ENCODE peak calls at places on chromosome 3, in six cellular contexts. C is fibroblast of pulmonary artery, G is coronary artery, X is OCI-LY7, D is neural progenitor cell, R is A549. A is an unnamed sample.
A peak's percentile ranks its signal among the peaks of the same experiment; 100 is the strongest.

GRCh38 chr3:74139648-74140047 is 474.8 kb downstream of the CNTN3 start:
- DNase-seq in C (no peak), G (no peak), X (no peak), D (peak; percentile 27), R (no peak), A (peak; percentile 16)

GRCh38 chr3:8518138-8518537 is 16.5 kb downstream of the LMCD1 start:
- DNase-seq in C (peak; percentile 56), G (no peak), X (no peak), D (no peak), R (no peak), A (no peak)

GRCh38 chr3:85539232-85539631 is 580.4 kb downstream of the CADM2 start:
- DNase-seq in C (no peak), G (no peak), X (no peak), D (no peak), R (no peak), A (no peak)

GRCh38 chr3:100100454-100100853 is 13.8 kb downstream of the FILIP1L start:
- DNase-seq in C (no peak), G (no peak), X (no peak), D (no peak), R (no peak), A (no peak)

GRCh38 chr3:52005571-52005986 is 9.9 kb upstream of the RPL29 start:
- DNase-seq in C (peak; percentile 61), G (no peak), X (no peak), D (peak; percentile 57), R (no peak), A (peak; percentile 81)

GRCh38 chr3:52471371-52472238 is 16.2 kb downstream of the NISCH start:
- DNase-seq in C (peak; percentile 66), G (no peak), X (peak; percentile 52), D (peak; percentile 68), R (peak; percentile 57), A (peak; percentile 66)

GRCh38 chr3:143480306-143480852 is 360.8 kb downstream of the CHST2 start:
- DNase-seq in C (peak; percentile 21), G (no peak), X (no peak), D (no peak), R (no peak), A (no peak)

GRCh38 chr3:20074226-20075063 is 34.2 kb downstream of the KAT2B start:
- DNase-seq in C (peak; percentile 38), G (no peak), X (no peak), D (no peak), R (no peak), A (no peak)

GRCh38 chr3:5583920-5584319 is 396.4 kb downstream of the EDEM1 start:
- DNase-seq in C (no peak), G (no peak), X (no peak), D (no peak), R (no peak), A (no peak)

GRCh38 chr3:134059680-134060560 is 30.2 kb upstream of the SLCO2A1 start:
- DNase-seq in C (peak; percentile 37), G (peak; percentile 62), X (no peak), D (no peak), R (no peak), A (no peak)

GRCh38 chr3:81910244-81910852 is 148.9 kb upstream of the GBE1 start:
- DNase-seq in C (peak; percentile 49), G (no peak), X (peak; percentile 59), D (peak; percentile 69), R (peak; percentile 3), A (peak; percentile 24)

GRCh38 chr3:71784914-71785593 is at the start of gene PROK2:
- DNase-seq in C (no peak), G (no peak), X (no peak), D (peak; percentile 76), R (no peak), A (peak; percentile 18)

GRCh38 chr3:192869131-192870027 is 48.3 kb downstream of the MB21D2 start:
- DNase-seq in C (peak; percentile 60), G (no peak), X (no peak), D (no peak), R (no peak), A (no peak)

GRCh38 chr3:180048840-180049239 is 12.1 kb upstream of the PEX5L start:
- DNase-seq in C (peak; percentile 14), G (no peak), X (no peak), D (no peak), R (no peak), A (no peak)

GRCh38 chr3:180871901-180872300 is 40.6 kb upstream of the FXR1 start:
- DNase-seq in C (peak; percentile 64), G (no peak), X (no peak), D (no peak), R (no peak), A (no peak)

GRCh38 chr3:13093687-13094086 is 20.5 kb upstream of the IQSEC1 start:
- DNase-seq in C (no peak), G (no peak), X (peak; percentile 47), D (peak; percentile 31), R (no peak), A (no peak)

GRCh38 chr3:13096356-13096755 is 23.1 kb upstream of the IQSEC1 start:
- DNase-seq in C (no peak), G (no peak), X (no peak), D (no peak), R (no peak), A (no peak)

GRCh38 chr3:13091898-13092620 is 18.8 kb upstream of the IQSEC1 start:
- DNase-seq in C (peak; percentile 79), G (peak; percentile 87), X (peak; percentile 81), D (peak; percentile 83), R (peak; percentile 83), A (peak; percentile 91)

GRCh38 chr3:13095408-13095861 is 22.2 kb upstream of the IQSEC1 start:
- DNase-seq in C (no peak), G (no peak), X (no peak), D (peak; percentile 66), R (no peak), A (peak; percentile 88)

GRCh38 chr3:13092621-13093339 is 19.6 kb upstream of the IQSEC1 start:
- DNase-seq in C (no peak), G (no peak), X (no peak), D (no peak), R (no peak), A (no peak)
- H3K4me3 ChIP-seq in C (no peak overlapping the region), G (peak overlapping the region; percentile 41), X (no peak overlapping the region), D (no peak overlapping the region), R (no peak overlapping the region), A (no peak overlapping the region)

GRCh38 chr3:147383617-147384016 is 22.7 kb downstream of the ZIC4 start:
- DNase-seq in C (no peak), G (no peak), X (no peak), D (peak; percentile 68), R (no peak), A (no peak)
- TF ChIP-seq CTCF in C (peak; percentile 24), G (no peak), X (peak; percentile 54), D (peak; percentile 66), R (peak; percentile 10), A (peak; percentile 27)

GRCh38 chr3:96843505-96844203 is 29.3 kb downstream of the EPHA6 start:
- DNase-seq in C (peak; percentile 0), G (no peak), X (no peak), D (no peak), R (no peak), A (no peak)
- H3K4me3 ChIP-seq in C (no peak overlapping the region), G (no peak overlapping the region), X (no peak overlapping the region), D (no peak overlapping the region), R (no peak overlapping the region), A (no peak overlapping the region)

DNA sequence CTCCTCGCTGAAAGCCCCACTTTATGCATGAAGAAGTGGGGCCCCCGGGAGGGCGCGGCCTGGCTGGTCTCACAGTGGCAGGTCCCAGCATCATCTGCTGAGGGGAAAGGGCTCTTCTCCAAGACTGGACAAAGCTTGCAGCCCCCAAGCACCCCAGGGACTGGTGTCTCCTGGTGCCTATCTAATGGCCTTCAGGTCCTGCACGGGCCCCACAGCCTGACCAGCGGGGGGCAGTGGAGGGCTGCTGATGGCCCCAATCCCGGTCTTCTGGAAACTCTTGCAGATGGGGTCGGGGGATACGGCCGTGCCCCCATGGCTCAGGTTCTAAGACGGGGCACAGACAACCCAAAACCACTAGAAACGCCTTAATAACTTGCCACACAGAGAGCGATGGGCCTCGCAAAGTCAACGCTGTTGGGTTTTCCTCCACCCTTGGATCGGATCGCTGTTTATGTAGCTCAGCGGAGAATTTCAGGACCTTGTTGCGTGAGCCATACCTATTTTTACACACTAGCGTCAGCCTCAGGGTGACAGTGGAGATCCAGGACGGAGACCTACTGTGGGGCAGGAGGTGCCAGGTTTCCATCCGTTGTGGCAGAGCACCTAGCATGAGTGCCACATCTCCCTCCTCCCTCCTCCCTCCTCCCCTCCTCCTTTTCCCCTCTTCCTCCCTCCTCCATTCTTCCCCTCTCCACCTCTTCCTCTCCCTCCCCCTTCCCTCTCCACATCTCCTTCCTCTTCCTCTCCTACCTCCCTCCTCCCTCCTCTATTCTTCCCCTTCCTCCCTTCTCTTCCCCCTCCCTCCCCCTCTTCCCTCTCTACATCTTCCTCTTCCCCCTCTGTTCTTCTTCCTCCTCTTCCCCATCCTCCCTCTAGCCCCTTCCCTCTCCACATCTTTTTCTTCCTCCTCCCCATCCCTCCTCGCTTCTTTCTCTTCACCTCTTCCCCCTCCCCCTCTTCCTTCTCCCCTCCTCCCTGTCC is 79.3 kb upstream of the ALDH1L1 start:
- DNase-seq in C (peak; percentile 32), G (peak; percentile 84), X (peak; percentile 35), D (peak; percentile 60), R (no peak), A (peak; percentile 63)
- TF ChIP-seq CTCF in C (peak; percentile 54), G (peak; percentile 73), X (peak; percentile 73), D (peak; percentile 63), R (no peak), A (peak; percentile 80)

DNA sequence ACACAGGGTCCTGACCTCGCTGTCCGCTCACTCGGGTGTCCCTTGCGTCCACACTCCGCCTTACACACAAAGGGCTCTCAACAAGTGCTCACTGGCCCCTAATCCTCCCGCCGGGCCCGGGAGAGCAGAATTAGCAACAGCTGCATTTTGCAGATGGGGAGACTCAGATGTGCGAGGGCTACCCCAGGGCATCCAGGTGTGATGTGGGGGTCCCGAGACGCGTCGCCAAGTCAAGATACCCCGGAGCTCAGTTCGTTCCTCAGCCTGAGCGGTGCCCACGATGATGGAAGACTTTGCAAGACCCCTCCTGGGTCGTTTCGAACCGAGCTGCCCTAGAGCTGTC is 14.9 kb upstream of the WNT7A start:
- DNase-seq in C (no peak), G (no peak), X (no peak), D (no peak), R (no peak), A (no peak)
- H3K4me3 ChIP-seq in C (peak overlapping the region; percentile 61), G (peak overlapping the region; percentile 75), X (no peak overlapping the region), D (peak overlapping the region; percentile 64), R (peak overlapping the region; percentile 60), A (no peak overlapping the region)

GRCh38 chr3:159616234-159616825 is 372.3 kb upstream of the IL12A start:
- DNase-seq in C (peak; percentile 66), G (no peak), X (no peak), D (peak; percentile 40), R (peak; percentile 34), A (peak; percentile 44)
- TF ChIP-seq CTCF in C (peak; percentile 64), G (peak; percentile 66), X (no peak), D (peak; percentile 72), R (peak; percentile 67), A (peak; percentile 56)

A was measured in WERI-Rb-1.